ENCODE peak calls at places on chromosomes 13 and 19, in eight cellular contexts. N, J, X, T, O, E, M and G are unnamed samples.

GRCh38 chr13:114012921-114013320 is 39.0 kb upstream of the C13orf46 start:
- DNase-seq in N (no peak), J (no peak), X (no peak), T (no peak), O (no peak), E (no peak), M (no peak), G (no peak)

GRCh38 chr19:33177417-33177976 is 16.6 kb upstream of the LRP3 start:
- DNase-seq in N (no peak), J (no peak), X (no peak), T (peak), O (peak), E (peak), M (peak), G (no peak)

GRCh38 chr13:112588490-112589297 is 741 bp upstream of the TUBGCP3 start:
- DNase-seq in N (no peak), J (peak), X (no peak), T (no peak), O (no peak), E (no peak), M (peak), G (no peak)

GRCh38 chr13:45198041-45198440 is 2.8 kb downstream of the KCTD4 start:
- DNase-seq in N (no peak), J (no peak), X (no peak), T (no peak), O (no peak), E (no peak), M (no peak), G (no peak)

GRCh38 chr13:41652735-41653361 is 195.5 kb downstream of the RGCC start:
- DNase-seq in N (peak), J (peak), X (peak), T (no peak), O (no peak), E (peak), M (peak), G (peak)

GRCh38 chr13:48578516-48579166 is 45.8 kb upstream of the RCBTB2 start:
- DNase-seq in N (no peak), J (no peak), X (no peak), T (no peak), O (no peak), E (no peak), M (peak), G (no peak)

GRCh38 chr19:33946535-33947323 is 150.1 kb downstream of the KCTD15 start:
- DNase-seq in N (no peak), J (no peak), X (no peak), T (no peak), O (no peak), E (no peak), M (no peak), G (no peak)

GRCh38 chr13:29583073-29583785 is 12.3 kb downstream of the SLC7A1 start:
- DNase-seq in N (peak), J (no peak), X (peak), T (no peak), O (peak), E (no peak), M (no peak), G (peak)

GRCh38 chr13:93561553-93561952 is 334.9 kb downstream of the GPC6 start:
- DNase-seq in N (no peak), J (no peak), X (no peak), T (no peak), O (no peak), E (no peak), M (no peak), G (no peak)

GRCh38 chr13:79434578-79434977 is 28.5 kb upstream of the RBM26 start:
- DNase-seq in N (peak), J (no peak), X (no peak), T (no peak), O (peak), E (no peak), M (no peak), G (no peak)

GRCh38 chr19:10654610-10655456 is 687 bp downstream of the ILF3 start:
- DNase-seq in N (no peak), J (peak), X (no peak), T (no peak), O (no peak), E (peak), M (peak), G (peak)

GRCh38 chr13:63393112-63393511 is 1977.5 kb upstream of the PCDH20 start:
- DNase-seq in N (no peak), J (no peak), X (no peak), T (no peak), O (peak), E (no peak), M (no peak), G (no peak)

GRCh38 chr13:80550856-80551532 is 210.1 kb upstream of the SPRY2 start:
- DNase-seq in N (peak), J (no peak), X (no peak), T (no peak), O (no peak), E (no peak), M (no peak), G (no peak)

GRCh38 chr13:93797463-93797862 is 570.9 kb downstream of the GPC6 start:
- DNase-seq in N (peak), J (peak), X (no peak), T (no peak), O (no peak), E (no peak), M (no peak), G (no peak)

GRCh38 chr13:77751513-77752456 is 54.3 kb downstream of the SLAIN1 start:
- DNase-seq in N (peak), J (peak), X (peak), T (no peak), O (peak), E (peak), M (peak), G (peak)

GRCh38 chr13:63206431-63206830 is 1790.8 kb upstream of the PCDH20 start:
- DNase-seq in N (no peak), J (no peak), X (no peak), T (no peak), O (no peak), E (no peak), M (no peak), G (no peak)

GRCh38 chr13:49641810-49642291 is 13.5 kb downstream of the ARL11 start:
- DNase-seq in N (peak), J (no peak), X (peak), T (no peak), O (peak), E (no peak), M (no peak), G (no peak)

GRCh38 chr19:3466630-3467029 is 13.7 kb downstream of the SMIM24 start:
- DNase-seq in N (no peak), J (no peak), X (no peak), T (peak), O (no peak), E (no peak), M (no peak), G (no peak)

DNA sequence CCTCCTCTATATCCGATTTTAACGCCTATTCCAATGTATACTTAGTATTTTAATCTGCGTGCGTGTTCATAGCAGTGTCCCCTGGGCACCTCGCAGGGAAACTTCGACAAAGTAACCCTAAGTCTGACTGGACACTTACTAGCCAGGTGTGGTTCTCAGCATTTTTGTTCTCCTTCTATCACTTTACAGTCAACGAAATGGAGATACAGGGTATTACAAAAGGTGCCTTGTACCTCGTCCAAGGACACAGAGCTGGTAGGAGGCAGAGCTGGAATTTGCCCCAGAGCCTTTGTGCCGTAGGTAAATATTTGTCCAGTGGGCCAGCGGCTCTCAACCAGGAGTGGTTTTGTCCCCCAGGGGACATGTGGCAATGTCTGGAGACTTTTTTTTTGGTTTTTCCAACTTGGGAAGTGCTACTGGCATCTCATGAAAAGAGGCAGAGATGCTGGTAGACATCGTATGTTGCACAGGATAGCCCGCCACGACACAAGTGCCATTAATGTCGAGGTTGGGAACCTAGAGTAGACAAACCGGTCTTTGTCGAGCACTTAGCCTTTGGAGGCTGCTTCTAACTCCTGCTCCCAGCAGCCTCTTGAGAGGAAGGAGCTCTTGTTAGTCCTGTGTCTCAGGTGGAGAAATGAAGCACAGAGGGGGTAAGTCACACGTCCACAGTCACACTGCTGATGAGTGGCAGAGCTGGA is 1.1 kb downstream of the ZNF444 start:
- DNase-seq in N (no peak), J (no peak), X (peak), T (no peak), O (no peak), E (no peak), M (no peak), G (peak)
- H3K4me3 ChIP-seq in N (peak), J (peak), X (peak), T (peak), O (peak), E (peak), M (peak), G (no peak)

GRCh38 chr13:50893211-50893852 is 16.3 kb upstream of the RNASEH2B start:
- DNase-seq in N (peak), J (peak), X (no peak), T (no peak), O (no peak), E (peak), M (peak), G (peak)
- H3K4me3 ChIP-seq in N (no peak), J (no peak), X (no peak), T (peak), O (no peak), E (peak), M (peak), G (no peak)

GRCh38 chr19:46210634-46211033 is 18.9 kb upstream of the IGFL1 start:
- DNase-seq in N (no peak), J (no peak), X (no peak), T (no peak), O (no peak), E (no peak), M (no peak), G (peak)
- H3K4me3 ChIP-seq in N (no peak), J (no peak), X (no peak), T (no peak), O (no peak), E (no peak), M (no peak), G (no peak)

GRCh38 chr13:74290324-74290773 is 156.1 kb upstream of the KLF12 start:
- DNase-seq in N (peak), J (peak), X (peak), T (no peak), O (peak), E (peak), M (peak), G (peak)
- H3K4me3 ChIP-seq in N (no peak), J (no peak), X (no peak), T (peak), O (no peak), E (no peak), M (no peak), G (no peak)

GRCh38 chr13:30785146-30785845 is 50.0 kb downstream of the ALOX5AP start:
- DNase-seq in N (no peak), J (no peak), X (no peak), T (no peak), O (no peak), E (no peak), M (no peak), G (no peak)
- H3K4me3 ChIP-seq in N (no peak), J (no peak), X (no peak), T (no peak), O (no peak), E (no peak), M (no peak), G (no peak)

GRCh38 chr19:48614436-48615144 is at the start of gene FAM83E:
- DNase-seq in N (no peak), J (peak), X (no peak), T (no peak), O (no peak), E (no peak), M (no peak), G (peak)
- H3K4me3 ChIP-seq in N (no peak), J (no peak), X (no peak), T (no peak), O (no peak), E (no peak), M (no peak), G (peak)